ENCODE peak calls at places on chromosome 6, in nine cellular contexts. V is germinal center; X is stimulated activated CD4-positive, alpha-beta T cell treated with anti-CD3 and anti-CD28 coated beads, Interleukin-1b, Interleukin-23, amount 100 ng/mL, for 4 hours; H is NAMALWA; I is GM04504; Y is A549; S is caudate nucleus; D is EL; N is activated naive CD8-positive, alpha-beta T cell treated with anti-CD3 and anti-CD28 coated beads, Interleukin-2, amount 50 U/mL, for 16 hours. L is an unnamed sample.
A peak's percentile ranks its signal among the peaks of the same experiment; 100 is the strongest.

GRCh38 chr6:150016324-150017185 is 8.8 kb downstream of the RAET1L start:
- DNase-seq in V (peak; percentile 66), X (peak; percentile 59), H (peak; percentile 82), I (peak; percentile 30), Y (peak; percentile 50), S (peak; percentile 58), D (peak; percentile 64), N (no peak), L (peak; percentile 49)

GRCh38 chr6:33716890-33717632 is 5.6 kb upstream of the UQCC2 start:
- DNase-seq in V (no peak), X (no peak), H (no peak), I (no peak), Y (no peak), S (no peak), D (no peak), N (no peak), L (no peak)

GRCh38 chr6:4220619-4221018 is 85.2 kb upstream of the ECI2 start:
- DNase-seq in V (no peak), X (no peak), H (no peak), I (peak; percentile 25), Y (no peak), S (no peak), D (no peak), N (no peak), L (no peak)

GRCh38 chr6:88177961-88178464 is 11.9 kb upstream of the CNR1 start:
- DNase-seq in V (peak; percentile 59), X (no peak), H (peak; percentile 78), I (no peak), Y (peak; percentile 56), S (no peak), D (peak; percentile 15), N (no peak), L (no peak)

GRCh38 chr6:32655311-32655710 is 11.1 kb downstream of the HLA-DQB1 start:
- DNase-seq in V (no peak), X (no peak), H (no peak), I (no peak), Y (no peak), S (no peak), D (no peak), N (no peak), L (no peak)

GRCh38 chr6:33748851-33749250 is 2.1 kb upstream of the IP6K3 start:
- DNase-seq in V (no peak), X (no peak), H (no peak), I (no peak), Y (no peak), S (no peak), D (no peak), N (no peak), L (no peak)

GRCh38 chr6:13012977-13013680 is 296.6 kb downstream of the PHACTR1 start:
- DNase-seq in V (no peak), X (no peak), H (no peak), I (no peak), Y (no peak), S (peak; percentile 25), D (peak; percentile 12), N (no peak), L (peak; percentile 16)

GRCh38 chr6:156269751-156270369 is 507.3 kb upstream of the ARID1B start:
- DNase-seq in V (no peak), X (peak; percentile 10), H (no peak), I (no peak), Y (no peak), S (no peak), D (no peak), N (no peak), L (no peak)

GRCh38 chr6:64680446-64680845 is 1026.6 kb downstream of the EYS start:
- DNase-seq in V (no peak), X (no peak), H (no peak), I (no peak), Y (no peak), S (no peak), D (no peak), N (no peak), L (no peak)

GRCh38 chr6:2749972-2750600 is 636 bp downstream of the MYLK4 start:
- DNase-seq in V (peak; percentile 69), X (peak; percentile 66), H (peak; percentile 73), I (no peak), Y (peak; percentile 50), S (peak; percentile 70), D (peak; percentile 58), N (peak; percentile 13), L (peak; percentile 58)

GRCh38 chr6:57162008-57162407 is 10.1 kb upstream of the BAG2 start:
- DNase-seq in V (no peak), X (no peak), H (no peak), I (no peak), Y (no peak), S (no peak), D (peak; percentile 34), N (no peak), L (no peak)

GRCh38 chr6:109316909-109317308 is 65.4 kb downstream of the CD164 start:
- DNase-seq in V (no peak), X (no peak), H (no peak), I (no peak), Y (no peak), S (no peak), D (no peak), N (no peak), L (no peak)

GRCh38 chr6:34465551-34466241 is at the start of gene PACSIN1:
- DNase-seq in V (peak; percentile 62), X (no peak), H (no peak), I (no peak), Y (no peak), S (peak; percentile 71), D (peak; percentile 31), N (no peak), L (no peak)

GRCh38 chr6:130766239-130767144 is 60.7 kb upstream of the SMLR1 start:
- DNase-seq in V (no peak), X (no peak), H (no peak), I (no peak), Y (no peak), S (no peak), D (no peak), N (no peak), L (no peak)

GRCh38 chr6:107864235-107864970 is 40.3 kb upstream of the SCML4 start:
- DNase-seq in V (no peak), X (no peak), H (no peak), I (no peak), Y (no peak), S (no peak), D (no peak), N (no peak), L (no peak)

GRCh38 chr6:4948781-4949450 is 54.9 kb downstream of the RPP40 start:
- DNase-seq in V (no peak), X (no peak), H (no peak), I (no peak), Y (no peak), S (no peak), D (no peak), N (no peak), L (no peak)

GRCh38 chr6:95593025-95593424 is 15.7 kb downstream of the MANEA start:
- DNase-seq in V (no peak), X (no peak), H (no peak), I (no peak), Y (peak; percentile 40), S (no peak), D (no peak), N (no peak), L (peak; percentile 54)

GRCh38 chr6:7725849-7726415 is at the start of gene BMP6:
- DNase-seq in V (peak; percentile 94), X (peak; percentile 10), H (peak; percentile 80), I (peak; percentile 45), Y (peak; percentile 88), S (peak; percentile 88), D (peak; percentile 84), N (no peak), L (peak; percentile 81)

L was measured in dermis microvascular lymphatic vessel endothelial cell.